ENCODE peak calls at places on chromosomes 3 and 15, in ten cellular contexts. One of them, this sample, is unnamed.

GRCh38 chr3:111715911-111716523 is 120.9 kb upstream of the ZBED2 start:
- DNase-seq in A549: peak
- DNase-seq in heart left ventricle: peak
- DNase-seq in esophagus muscularis mucosa: peak
- DNase-seq in body of pancreas: peak
- DNase-seq in sigmoid colon: no peak
- DNase-seq in H1: peak
- DNase-seq in GM12878: no peak
- DNase-seq in uterus: peak
- DNase-seq in gastrocnemius medialis: no peak
- DNase-seq in this sample: peak

GRCh38 chr3:65581313-65581712 is 457.4 kb downstream of the MAGI1 start:
- DNase-seq in esophagus muscularis mucosa: no peak
- DNase-seq in heart left ventricle: no peak
- DNase-seq in GM12878: no peak
- DNase-seq in gastrocnemius medialis: no peak
- DNase-seq in uterus: no peak
- DNase-seq in sigmoid colon: no peak
- DNase-seq in A549: no peak
- DNase-seq in body of pancreas: no peak
- DNase-seq in H1: no peak
- DNase-seq in this sample: no peak

GRCh38 chr15:74173545-74174215 is at the start of gene ISLR:
- DNase-seq in H1: no peak
- DNase-seq in heart left ventricle: peak
- DNase-seq in esophagus muscularis mucosa: no peak
- DNase-seq in gastrocnemius medialis: no peak
- DNase-seq in uterus: peak
- DNase-seq in body of pancreas: no peak
- DNase-seq in A549: no peak
- DNase-seq in GM12878: no peak
- DNase-seq in sigmoid colon: peak
- DNase-seq in this sample: peak

GRCh38 chr3:127578168-127578567 is 12.4 kb downstream of the TPRA1 start:
- DNase-seq in gastrocnemius medialis: no peak
- DNase-seq in H1: no peak
- DNase-seq in sigmoid colon: no peak
- DNase-seq in GM12878: no peak
- DNase-seq in esophagus muscularis mucosa: no peak
- DNase-seq in A549: no peak
- DNase-seq in body of pancreas: no peak
- DNase-seq in heart left ventricle: no peak
- DNase-seq in uterus: no peak
- DNase-seq in this sample: no peak

GRCh38 chr15:66580643-66581042 is 14.8 kb upstream of the LCTL start:
- DNase-seq in esophagus muscularis mucosa: no peak
- DNase-seq in A549: no peak
- DNase-seq in body of pancreas: no peak
- DNase-seq in uterus: no peak
- DNase-seq in GM12878: no peak
- DNase-seq in gastrocnemius medialis: no peak
- DNase-seq in heart left ventricle: peak
- DNase-seq in H1: no peak
- DNase-seq in sigmoid colon: no peak
- DNase-seq in this sample: no peak

GRCh38 chr15:97604673-97605072 is 355.8 kb upstream of the ARRDC4 start:
- DNase-seq in heart left ventricle: no peak
- DNase-seq in body of pancreas: no peak
- DNase-seq in uterus: no peak
- DNase-seq in GM12878: no peak
- DNase-seq in esophagus muscularis mucosa: no peak
- DNase-seq in H1: no peak
- DNase-seq in gastrocnemius medialis: no peak
- DNase-seq in A549: no peak
- DNase-seq in sigmoid colon: no peak
- DNase-seq in this sample: no peak

GRCh38 chr3:190178779-190179178 is 58.1 kb upstream of the P3H2 start:
- DNase-seq in gastrocnemius medialis: no peak
- DNase-seq in uterus: no peak
- DNase-seq in esophagus muscularis mucosa: no peak
- DNase-seq in GM12878: no peak
- DNase-seq in sigmoid colon: no peak
- DNase-seq in heart left ventricle: no peak
- DNase-seq in H1: no peak
- DNase-seq in A549: no peak
- DNase-seq in body of pancreas: no peak
- DNase-seq in this sample: no peak

GRCh38 chr3:152398495-152398894 is 129.8 kb downstream of the MBNL1 start:
- DNase-seq in heart left ventricle: no peak
- DNase-seq in sigmoid colon: no peak
- DNase-seq in esophagus muscularis mucosa: no peak
- DNase-seq in A549: no peak
- DNase-seq in uterus: no peak
- DNase-seq in GM12878: no peak
- DNase-seq in gastrocnemius medialis: no peak
- DNase-seq in body of pancreas: no peak
- DNase-seq in H1: no peak
- DNase-seq in this sample: no peak

GRCh38 chr15:93072440-93073394 is 16.3 kb downstream of the RGMA start:
- DNase-seq in uterus: peak
- DNase-seq in gastrocnemius medialis: peak
- DNase-seq in A549: peak
- DNase-seq in body of pancreas: peak
- DNase-seq in H1: peak
- DNase-seq in GM12878: no peak
- DNase-seq in heart left ventricle: peak
- DNase-seq in esophagus muscularis mucosa: no peak
- DNase-seq in sigmoid colon: peak
- DNase-seq in this sample: peak

GRCh38 chr3:165983284-165983683 is 146.1 kb upstream of the BCHE start:
- DNase-seq in body of pancreas: no peak
- DNase-seq in H1: no peak
- DNase-seq in GM12878: no peak
- DNase-seq in A549: no peak
- DNase-seq in esophagus muscularis mucosa: no peak
- DNase-seq in gastrocnemius medialis: no peak
- DNase-seq in uterus: no peak
- DNase-seq in heart left ventricle: no peak
- DNase-seq in sigmoid colon: no peak
- DNase-seq in this sample: no peak

GRCh38 chr3:113697192-113698090 is 999 bp upstream of the USF3 start:
- DNase-seq in body of pancreas: peak
- DNase-seq in GM12878: no peak
- DNase-seq in A549: peak
- DNase-seq in esophagus muscularis mucosa: no peak
- DNase-seq in H1: peak
- DNase-seq in gastrocnemius medialis: no peak
- DNase-seq in uterus: peak
- DNase-seq in sigmoid colon: peak
- DNase-seq in heart left ventricle: no peak
- DNase-seq in this sample: peak

GRCh38 chr3:34020761-34021635 is 222.6 kb downstream of the PDCD6IP start:
- DNase-seq in gastrocnemius medialis: no peak
- DNase-seq in body of pancreas: no peak
- DNase-seq in uterus: no peak
- DNase-seq in GM12878: no peak
- DNase-seq in sigmoid colon: no peak
- DNase-seq in H1: no peak
- DNase-seq in esophagus muscularis mucosa: no peak
- DNase-seq in A549: no peak
- DNase-seq in heart left ventricle: no peak
- DNase-seq in this sample: no peak

GRCh38 chr3:111668912-111669488 is 73.9 kb upstream of the ZBED2 start:
- DNase-seq in A549: peak
- DNase-seq in uterus: no peak
- DNase-seq in body of pancreas: no peak
- DNase-seq in heart left ventricle: no peak
- DNase-seq in H1: no peak
- DNase-seq in esophagus muscularis mucosa: no peak
- DNase-seq in sigmoid colon: no peak
- DNase-seq in gastrocnemius medialis: no peak
- DNase-seq in GM12878: no peak
- DNase-seq in this sample: no peak

DNA sequence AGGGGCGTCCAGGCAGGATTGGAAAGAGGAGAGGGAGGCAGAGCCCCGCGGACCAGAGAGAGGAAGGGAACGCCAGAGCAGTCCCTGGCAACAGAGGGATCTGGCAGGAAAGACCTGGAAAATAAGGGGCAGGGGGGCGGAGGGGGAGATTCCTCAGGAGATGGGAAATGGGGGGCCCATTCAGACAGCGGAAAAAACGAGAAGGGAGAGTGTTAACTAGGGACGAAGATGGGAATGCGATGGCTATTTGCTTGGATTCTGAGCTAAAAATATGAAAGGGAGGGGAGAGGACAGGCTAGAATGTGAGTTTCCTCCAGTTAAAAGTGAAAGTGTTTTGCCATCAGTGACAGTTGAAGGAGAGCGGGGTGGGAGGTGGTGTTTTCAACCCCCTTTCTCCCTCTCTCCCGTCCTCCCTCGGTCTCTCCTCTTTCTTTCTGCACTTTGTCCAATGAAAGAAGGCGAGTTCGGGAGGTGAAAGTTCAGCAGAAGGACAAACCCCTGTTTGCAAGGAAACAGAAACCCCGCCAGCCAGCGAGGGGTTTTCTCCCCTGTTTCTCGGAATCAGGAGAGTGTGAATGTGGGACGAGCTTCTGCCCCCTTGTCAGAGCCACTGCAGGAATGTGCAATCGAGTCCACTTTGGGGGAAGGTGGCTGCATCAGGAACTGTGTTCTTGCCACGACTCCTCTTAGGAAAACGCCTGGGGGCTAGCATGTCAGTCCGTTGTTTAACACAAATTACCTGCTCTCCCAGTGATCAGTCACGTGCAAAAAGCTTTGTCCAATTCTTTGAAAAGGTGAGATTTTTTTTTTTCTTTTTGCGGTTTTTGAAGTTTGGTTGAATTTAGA is 911 bp upstream of the FOXP1 start:
- DNase-seq in esophagus muscularis mucosa: peak
- DNase-seq in A549: no peak
- DNase-seq in uterus: peak
- DNase-seq in body of pancreas: peak
- DNase-seq in gastrocnemius medialis: peak
- DNase-seq in heart left ventricle: peak
- DNase-seq in H1: peak
- DNase-seq in GM12878: no peak
- DNase-seq in sigmoid colon: peak
- DNase-seq in this sample: peak
- TF ChIP-seq POLR2A in esophagus muscularis mucosa: no peak
- TF ChIP-seq POLR2A in A549: no peak
- TF ChIP-seq POLR2A in uterus: no peak
- TF ChIP-seq POLR2A in body of pancreas: peak
- TF ChIP-seq POLR2A in gastrocnemius medialis: no peak
- TF ChIP-seq POLR2A in heart left ventricle: no peak
- TF ChIP-seq POLR2A in H1: peak
- TF ChIP-seq POLR2A in GM12878: no peak
- TF ChIP-seq POLR2A in sigmoid colon: no peak
- TF ChIP-seq POLR2A in this sample: no peak

DNA sequence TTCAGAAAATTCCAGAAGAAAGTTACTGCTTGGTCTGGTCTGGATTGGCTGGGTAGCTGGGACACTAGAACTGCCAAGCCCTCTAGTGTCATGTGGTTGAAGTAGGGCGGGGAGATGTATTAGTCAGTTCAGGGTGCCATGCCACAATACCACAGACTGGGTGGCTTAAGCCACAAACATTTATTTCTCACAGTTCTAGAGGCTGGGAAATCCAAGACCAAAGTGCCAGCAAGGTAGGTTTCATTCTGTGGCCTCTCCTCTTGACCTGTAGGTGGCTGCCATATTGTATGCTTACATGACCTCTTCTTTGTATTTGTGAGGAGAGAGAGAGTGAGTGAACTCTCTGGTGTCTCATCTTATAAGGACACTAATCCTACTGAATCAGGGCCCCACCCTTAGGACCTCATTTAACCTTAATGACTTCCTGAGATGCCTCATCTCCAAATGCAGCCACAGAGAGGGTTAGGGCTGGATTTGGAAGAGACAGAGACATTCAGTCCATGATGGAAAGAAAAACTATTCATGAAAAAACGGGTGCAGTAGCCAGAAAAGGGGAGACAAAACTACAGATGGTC is 18.1 kb upstream of the ZSCAN2 start:
- DNase-seq in sigmoid colon: no peak
- DNase-seq in body of pancreas: no peak
- DNase-seq in esophagus muscularis mucosa: no peak
- DNase-seq in H1: no peak
- DNase-seq in gastrocnemius medialis: no peak
- DNase-seq in GM12878: no peak
- DNase-seq in heart left ventricle: no peak
- DNase-seq in A549: no peak
- DNase-seq in uterus: no peak
- DNase-seq in this sample: no peak
- TF ChIP-seq CTCF in sigmoid colon: no peak
- TF ChIP-seq CTCF in body of pancreas: no peak
- TF ChIP-seq CTCF in esophagus muscularis mucosa: no peak
- TF ChIP-seq CTCF in H1: no peak
- TF ChIP-seq CTCF in gastrocnemius medialis: no peak
- TF ChIP-seq CTCF in GM12878: no peak
- TF ChIP-seq CTCF in heart left ventricle: no peak
- TF ChIP-seq CTCF in A549: no peak
- TF ChIP-seq CTCF in uterus: no peak
- TF ChIP-seq CTCF in this sample: no peak

GRCh38 chr3:176958560-176958959 is 238.7 kb downstream of the TBL1XR1 start:
- DNase-seq in heart left ventricle: no peak
- DNase-seq in H1: no peak
- DNase-seq in sigmoid colon: no peak
- DNase-seq in body of pancreas: no peak
- DNase-seq in uterus: no peak
- DNase-seq in A549: no peak
- DNase-seq in esophagus muscularis mucosa: no peak
- DNase-seq in GM12878: no peak
- DNase-seq in gastrocnemius medialis: no peak
- DNase-seq in this sample: no peak
- H3K27ac ChIP-seq in heart left ventricle: no peak
- H3K27ac ChIP-seq in H1: no peak
- H3K27ac ChIP-seq in sigmoid colon: no peak
- H3K27ac ChIP-seq in body of pancreas: no peak
- H3K27ac ChIP-seq in uterus: no peak
- H3K27ac ChIP-seq in A549: no peak
- H3K27ac ChIP-seq in esophagus muscularis mucosa: no peak
- H3K27ac ChIP-seq in GM12878: no peak
- H3K27ac ChIP-seq in gastrocnemius medialis: no peak
- H3K27ac ChIP-seq in this sample: no peak

DNA sequence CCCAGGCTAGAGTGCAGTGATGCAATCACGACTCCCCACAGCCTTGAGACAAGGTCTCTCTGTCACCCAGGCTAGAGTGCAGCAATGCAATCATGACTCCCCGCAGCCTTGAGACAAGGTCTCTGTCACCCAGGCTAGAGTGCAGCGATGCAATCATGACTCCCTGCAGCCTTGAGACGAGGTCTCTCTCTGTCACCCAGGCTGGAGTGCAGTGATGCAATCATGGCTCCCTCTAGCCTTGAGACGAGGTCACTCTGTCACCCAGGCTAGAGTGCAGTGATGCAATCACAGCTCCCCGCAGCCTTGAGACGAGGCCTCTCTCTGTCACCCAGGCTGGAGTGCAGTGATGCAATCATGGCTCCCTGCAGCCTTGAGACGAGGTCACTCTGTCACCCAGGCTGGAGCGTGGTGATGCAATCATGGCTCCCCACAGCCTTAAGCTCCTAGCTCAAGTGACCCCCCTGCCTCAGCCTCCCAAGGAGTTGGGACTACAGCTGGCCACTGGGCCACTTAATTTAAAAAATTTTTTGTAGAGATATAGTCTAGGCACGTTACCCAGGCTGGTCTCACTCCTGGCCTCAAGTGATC is 26.1 kb downstream of the TFRC start:
- DNase-seq in A549: no peak
- DNase-seq in sigmoid colon: no peak
- DNase-seq in uterus: no peak
- DNase-seq in H1: no peak
- DNase-seq in gastrocnemius medialis: peak
- DNase-seq in esophagus muscularis mucosa: no peak
- DNase-seq in body of pancreas: peak
- DNase-seq in heart left ventricle: no peak
- DNase-seq in GM12878: no peak
- DNase-seq in this sample: no peak
- TF ChIP-seq POLR2A in A549: no peak
- TF ChIP-seq POLR2A in sigmoid colon: no peak
- TF ChIP-seq POLR2A in uterus: no peak
- TF ChIP-seq POLR2A in H1: no peak
- TF ChIP-seq POLR2A in gastrocnemius medialis: no peak
- TF ChIP-seq POLR2A in esophagus muscularis mucosa: no peak
- TF ChIP-seq POLR2A in body of pancreas: no peak
- TF ChIP-seq POLR2A in heart left ventricle: no peak
- TF ChIP-seq POLR2A in GM12878: no peak
- TF ChIP-seq POLR2A in this sample: no peak